ENCODE peak calls at places on chromosomes 5 and 9, in nine cellular contexts. B is M059J; X is dorsolateral prefrontal cortex; N is stomach; T is LHCN-M2; M is trophoblast cell; C is fibroblast of pulmonary artery; K is EH; G is naive thymus-derived CD8-positive, alpha-beta T cell. P is an unnamed sample.

GRCh38 chr5:80149161-80149609 is 106.7 kb downstream of the SERINC5 start:
- DNase-seq in M (no peak), C (no peak), K (no peak), B (no peak), T (no peak), G (no peak), N (no peak), X (no peak), P (no peak)

GRCh38 chr5:82673460-82673859 is 395.3 kb upstream of the RPS23 start:
- DNase-seq in T (no peak), X (no peak), K (no peak), N (no peak), B (no peak), M (no peak), C (no peak), G (no peak), P (no peak)

GRCh38 chr5:2906302-2907090 is 155.0 kb upstream of the IRX2 start:
- DNase-seq in N (no peak), T (no peak), M (no peak), G (no peak), K (no peak), C (no peak), X (no peak), B (no peak), P (no peak)

GRCh38 chr9:124257865-124258764 is at the start of gene NEK6:
- DNase-seq in N (peak; percentile 40), M (no peak), T (peak; percentile 62), G (peak; percentile 5), C (no peak), X (peak; percentile 24), K (peak; percentile 77), B (peak; percentile 68), P (no peak)

GRCh38 chr9:121196389-121196788 is 5.3 kb downstream of the RAB14 start:
- DNase-seq in B (no peak), G (no peak), N (no peak), K (no peak), X (no peak), M (no peak), C (no peak), T (no peak), P (no peak)

GRCh38 chr9:97984188-97985057 is 1.3 kb downstream of the ANP32B start:
- DNase-seq in M (peak; percentile 62), T (peak; percentile 72), X (peak; percentile 75), G (peak; percentile 85), N (peak; percentile 81), C (peak; percentile 81), K (peak; percentile 77), B (peak; percentile 73), P (no peak)

GRCh38 chr5:153573326-153574033 is 83.0 kb downstream of the GRIA1 start:
- DNase-seq in B (peak; percentile 45), X (no peak), K (no peak), T (no peak), G (no peak), C (no peak), N (no peak), M (no peak), P (no peak)

GRCh38 chr5:98750693-98751092 is 22.8 kb upstream of the RGMB start:
- DNase-seq in X (no peak), B (peak; percentile 36), G (no peak), C (peak; percentile 40), M (no peak), N (no peak), T (no peak), K (peak; percentile 27), P (no peak)

GRCh38 chr5:157571357-157571827 is 4.2 kb downstream of the ADAM19 start:
- DNase-seq in N (no peak), T (peak; percentile 50), G (no peak), K (peak; percentile 96), M (peak; percentile 83), B (peak; percentile 90), C (peak; percentile 46), X (no peak), P (no peak)

GRCh38 chr5:97046270-97046982 is 96.0 kb downstream of the LIX1 start:
- DNase-seq in G (no peak), B (peak; percentile 49), N (no peak), X (no peak), C (peak; percentile 32), T (peak; percentile 35), K (peak; percentile 56), M (no peak), P (no peak)

GRCh38 chr5:42583322-42583721 is 160.1 kb downstream of the GHR start:
- DNase-seq in N (peak; percentile 43), T (peak; percentile 50), G (peak; percentile 21), X (peak; percentile 10), K (peak; percentile 60), M (peak; percentile 55), C (peak; percentile 73), B (peak; percentile 52), P (no peak)

GRCh38 chr5:59356813-59357381 is 536.6 kb downstream of the PDE4D start:
- DNase-seq in C (no peak), G (peak; percentile 4), K (no peak), M (no peak), B (no peak), N (peak; percentile 47), T (no peak), X (no peak), P (no peak)

GRCh38 chr5:24509943-24510342 is 134.8 kb downstream of the CDH10 start:
- DNase-seq in K (no peak), T (no peak), B (no peak), C (no peak), G (no peak), M (no peak), N (no peak), X (no peak), P (no peak)

GRCh38 chr9:134730011-134730760 is 88.6 kb downstream of the COL5A1 start:
- DNase-seq in M (no peak), K (no peak), B (no peak), C (no peak), X (no peak), G (no peak), T (no peak), N (peak; percentile 35), P (no peak)

GRCh38 chr5:67192719-67193464 is 3.7 kb downstream of the CD180 start:
- DNase-seq in C (no peak), X (no peak), B (no peak), K (no peak), N (no peak), M (no peak), G (no peak), T (no peak), P (no peak)

GRCh38 chr9:129449066-129449465 is 171.8 kb downstream of the C9orf50 start:
- DNase-seq in C (no peak), K (no peak), T (no peak), N (no peak), B (no peak), G (no peak), X (no peak), M (no peak), P (no peak)

GRCh38 chr9:16475257-16475656 is 395.2 kb downstream of the BNC2 start:
- DNase-seq in M (no peak), K (no peak), C (no peak), G (no peak), X (no peak), T (no peak), N (no peak), B (no peak), P (no peak)

GRCh38 chr5:65061250-65061973 is 292.7 kb downstream of the CWC27 start:
- DNase-seq in K (no peak), X (no peak), C (no peak), T (no peak), N (no peak), B (no peak), G (no peak), M (no peak), P (no peak)

GRCh38 chr9:109765821-109766220 is 14.2 kb upstream of the PALM2AKAP2 start:
- DNase-seq in G (no peak), T (no peak), B (peak; percentile 23), N (no peak), C (no peak), X (no peak), M (no peak), K (no peak), P (no peak)